ENCODE peak calls at places on chromosomes 4 and X, in seven cellular contexts. F is spleen, H is breast epithelium, V is stomach, X is GM12878, T is Panc1, J is GM23338. D is an unnamed sample. For H3K4me1, the result is how much of the 10 kb centered on the place peaks cover.

GRCh38 chr4:57070461-57070860 is 39.7 kb downstream of the IGFBP7 start:
- DNase-seq in H (no peak), J (no peak), F (no peak), X (no peak), T (no peak), V (no peak), D (no peak)

GRCh38 chr4:6884341-6884870 is 25.2 kb upstream of the TBC1D14 start:
- DNase-seq in H (no peak), V (no peak), X (no peak), J (peak), T (no peak), F (no peak), D (no peak)

GRCh38 chrX:25721564-25721963 is 416.6 kb upstream of the MAGEB18 start:
- DNase-seq in T (no peak), V (no peak), X (no peak), J (peak), H (no peak), F (no peak), D (no peak)

GRCh38 chrX:48540015-48540350 is 469 bp downstream of the TBC1D25 start:
- DNase-seq in J (no peak), T (no peak), H (no peak), X (no peak), F (no peak), V (peak), D (no peak)

GRCh38 chr4:67746797-67747495 is 7.2 kb downstream of the GNRHR start:
- DNase-seq in T (peak), J (peak), X (peak), V (no peak), H (no peak), F (no peak), D (no peak)

GRCh38 chr4:113976937-113977855 is 2.3 kb downstream of the ARSJ start:
- DNase-seq in X (no peak), F (no peak), H (no peak), T (no peak), J (no peak), V (no peak), D (no peak)

GRCh38 chrX:9644335-9644734 is 121.3 kb downstream of the GPR143 start:
- DNase-seq in T (no peak), X (peak), V (no peak), J (no peak), F (no peak), H (no peak), D (no peak)

GRCh38 chrX:12974217-12974796 is 603 bp upstream of the TMSB4X start:
- DNase-seq in J (peak), H (no peak), T (no peak), X (no peak), F (peak), V (peak), D (peak)

GRCh38 chrX:18877472-18877871 is 106.4 kb downstream of the PHKA2 start:
- DNase-seq in V (no peak), T (no peak), F (peak), X (no peak), J (no peak), H (no peak), D (no peak)

GRCh38 chr4:128468485-128468989 is 180.9 kb upstream of the PGRMC2 start:
- DNase-seq in H (no peak), V (peak), X (no peak), F (no peak), T (no peak), J (no peak), D (peak)

GRCh38 chrX:136598631-136599030 is 49.3 kb upstream of the CD40LG start:
- DNase-seq in J (no peak), V (no peak), F (no peak), T (no peak), H (no peak), X (no peak), D (no peak)

GRCh38 chrX:29671426-29671825 is 543.9 kb upstream of the MAGEB2 start:
- DNase-seq in V (no peak), J (no peak), X (no peak), F (no peak), T (no peak), H (no peak), D (no peak)

GRCh38 chr4:54058171-54058570 is 6.2 kb downstream of the CHIC2 start:
- DNase-seq in X (no peak), J (no peak), H (no peak), F (no peak), V (no peak), T (no peak), D (no peak)
- H3K4me1 ChIP-seq in X (under half), J (under half), H (under half), F (half or more), V (under half), T (under half), D (half or more)

DNA sequence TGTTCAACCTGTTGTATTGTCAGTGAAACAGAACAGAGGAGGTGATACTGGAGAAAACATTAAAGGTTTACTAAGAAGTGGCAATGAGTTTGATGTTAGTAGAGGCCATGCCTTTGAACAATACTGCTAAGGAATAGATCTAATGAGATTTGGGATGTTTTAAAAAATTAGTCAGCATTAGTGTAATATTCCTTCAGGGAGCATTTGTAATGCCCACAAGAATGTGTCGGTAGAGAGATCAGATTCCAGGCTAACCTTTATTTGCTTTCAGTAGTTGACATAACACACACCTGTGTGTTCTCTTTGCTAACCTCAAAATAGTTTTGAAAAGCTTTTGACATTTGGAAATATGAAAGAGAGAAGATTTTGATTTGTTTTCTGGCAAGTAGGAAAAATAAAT is 328.8 kb downstream of the BMPR1B start:
- DNase-seq in J (no peak), T (no peak), F (no peak), V (no peak), H (no peak), X (no peak), D (no peak)
- H3K4me3 ChIP-seq in J (no peak), T (no peak), F (no peak), V (no peak), H (no peak), X (no peak), D (no peak)

DNA sequence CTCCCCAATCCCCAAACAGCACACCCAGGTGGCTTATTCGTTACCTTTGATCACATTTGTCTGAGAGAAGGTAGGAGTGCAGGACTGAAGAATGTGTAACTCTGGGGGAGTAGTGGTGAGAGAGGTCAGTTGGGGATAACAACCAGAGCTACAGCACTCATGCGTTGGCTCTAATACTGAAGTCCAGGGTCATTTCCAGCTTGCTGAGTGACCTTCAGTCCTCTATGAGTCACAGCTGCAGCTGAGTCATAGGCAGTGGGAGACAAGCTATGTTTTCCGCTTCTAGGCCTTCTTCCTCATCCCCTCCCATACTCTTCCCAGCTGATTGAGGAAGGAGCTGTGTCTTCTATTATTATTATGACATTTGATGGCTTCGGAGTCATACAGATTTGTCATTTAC is 31.6 kb upstream of the CT47C1 start:
- DNase-seq in H (no peak), V (peak), T (peak), X (no peak), F (no peak), J (no peak), D (peak)
- TF ChIP-seq POLR2AphosphoS5 in H (no peak), V (no peak), T (peak), X (no peak), F (peak), J (no peak), D (peak)

GRCh38 chrX:41913476-41913875 is 9.9 kb downstream of the CASK start:
- DNase-seq in H (no peak), X (no peak), T (no peak), V (no peak), J (no peak), F (no peak), D (no peak)
- H3K4me1 ChIP-seq in H (under half), X (under half), T (under half), V (under half), J (under half), F (under half), D (under half)